ENCODE peak calls at places on chromosomes 13 and 19, in four cellular contexts. K is T follicular helper cell, J is A673, D is astrocyte of the spinal cord. Y is an unnamed sample.

GRCh38 chr13:113486698-113487097 is 3.8 kb downstream of the DCUN1D2 start:
- DNase-seq in K (no peak), J (no peak), D (no peak), Y (no peak)

GRCh38 chr19:10553943-10554381 is 10.3 kb downstream of the ATG4D start:
- DNase-seq in K (peak), J (no peak), D (no peak), Y (peak)

GRCh38 chr19:51703655-51704515 is 10.8 kb downstream of the SPACA6 start:
- DNase-seq in K (peak), J (peak), D (peak), Y (peak)

GRCh38 chr13:99275093-99275469 is 16.9 kb upstream of the GPR18 start:
- DNase-seq in K (no peak), J (no peak), D (peak), Y (no peak)

GRCh38 chr13:97648171-97648880 is 214.4 kb downstream of the RAP2A start:
- DNase-seq in K (no peak), J (no peak), D (no peak), Y (no peak)

GRCh38 chr13:80524447-80525215 is 183.7 kb upstream of the SPRY2 start:
- DNase-seq in K (no peak), J (no peak), D (peak), Y (no peak)

GRCh38 chr13:106680796-106681482 is 113.0 kb upstream of the ARGLU1 start:
- DNase-seq in K (no peak), J (no peak), D (no peak), Y (no peak)

GRCh38 chr13:113843063-113843654 is 20.7 kb downstream of the GAS6 start:
- DNase-seq in K (no peak), J (no peak), D (no peak), Y (no peak)

GRCh38 chr19:16259385-16260159 is 61.9 kb downstream of the AP1M1 start:
- DNase-seq in K (no peak), J (no peak), D (no peak), Y (no peak)

GRCh38 chr13:44142911-44143665 is 230.5 kb upstream of the SERP2 start:
- DNase-seq in K (no peak), J (no peak), D (peak), Y (no peak)

GRCh38 chr13:49308104-49308875 is 60.6 kb downstream of the CDADC1 start:
- DNase-seq in K (no peak), J (no peak), D (peak), Y (no peak)

GRCh38 chr13:23628765-23629565 is 58.8 kb downstream of the TNFRSF19 start:
- DNase-seq in K (no peak), J (no peak), D (no peak), Y (no peak)

GRCh38 chr13:27065582-27065981 is 106.0 kb downstream of the USP12 start:
- DNase-seq in K (no peak), J (no peak), D (no peak), Y (no peak)

GRCh38 chr13:97727991-97728390 is 225.5 kb upstream of the IPO5 start:
- DNase-seq in K (no peak), J (no peak), D (no peak), Y (no peak)

GRCh38 chr19:1619703-1620102 is 14.4 kb upstream of the UQCR11 start:
- DNase-seq in K (no peak), J (no peak), D (no peak), Y (no peak)

GRCh38 chr19:35545855-35546381 is 492 bp downstream of the TMEM147 start:
- DNase-seq in K (no peak), J (peak), D (no peak), Y (peak)

GRCh38 chr13:30121666-30122065 is 185.7 kb downstream of the KATNAL1 start:
- DNase-seq in K (no peak), J (no peak), D (no peak), Y (no peak)

GRCh38 chr13:97567510-97568243 is 133.7 kb downstream of the RAP2A start:
- DNase-seq in K (no peak), J (no peak), D (no peak), Y (no peak)

GRCh38 chr13:36445278-36445677 is 13.0 kb downstream of the CCNA1 start:
- DNase-seq in K (no peak), J (no peak), D (no peak), Y (no peak)

GRCh38 chr13:80144493-80144892 is 196.4 kb downstream of the SPRY2 start:
- DNase-seq in K (no peak), J (no peak), D (no peak), Y (no peak)

GRCh38 chr13:90104764-90105163 is 1242.7 kb upstream of the MIR17HG start:
- DNase-seq in K (no peak), J (no peak), D (no peak), Y (no peak)

GRCh38 chr19:31356587-31357314 is 7.5 kb upstream of the TSHZ3 start:
- DNase-seq in K (peak), J (no peak), D (no peak), Y (peak)